ENCODE peak calls at places on chromosome 11, in five cellular contexts. N is tibial artery, Y is upper lobe of right lung, Q is cardiac muscle cell, A is GM20000. V is an unnamed sample.

GRCh38 chr11:114058871-114059277 is 637 bp upstream of the ZBTB16 start:
- DNase-seq in N (peak; percentile 78), Y (peak; percentile 71), Q (peak; percentile 44), A (no peak), V (no peak)

GRCh38 chr11:43541993-43542392 is 138.5 kb upstream of the HSD17B12 start:
- DNase-seq in N (no peak), Y (no peak), Q (no peak), A (no peak), V (no peak)

GRCh38 chr11:528166-528814 is 7.1 kb downstream of the HRAS start:
- DNase-seq in N (no peak), Y (peak; percentile 56), Q (no peak), A (no peak), V (no peak)

GRCh38 chr11:133081020-133081419 is 451.3 kb downstream of the OPCML start:
- DNase-seq in N (no peak), Y (no peak), Q (no peak), A (no peak), V (no peak)

GRCh38 chr11:12175694-12176241 is 65.4 kb downstream of the MICAL2 start:
- DNase-seq in N (no peak), Y (peak; percentile 9), Q (peak; percentile 80), A (no peak), V (no peak)

GRCh38 chr11:46970913-46971625 is 34.5 kb downstream of the CSTPP1 start:
- DNase-seq in N (no peak), Y (no peak), Q (no peak), A (no peak), V (no peak)

GRCh38 chr11:70399681-70400112 is 1.4 kb downstream of the CTTN start:
- DNase-seq in N (peak; percentile 96), Y (peak; percentile 89), Q (peak; percentile 97), A (no peak), V (peak; percentile 78)

GRCh38 chr11:104967493-104968364 is 645 bp downstream of the CASP4 start:
- DNase-seq in N (no peak), Y (no peak), Q (peak; percentile 21), A (no peak), V (no peak)

GRCh38 chr11:122363306-122363705 is 247.3 kb upstream of the BLID start:
- DNase-seq in N (no peak), Y (no peak), Q (no peak), A (no peak), V (no peak)

GRCh38 chr11:79466411-79466810 is 25.6 kb upstream of the TENM4 start:
- DNase-seq in N (no peak), Y (no peak), Q (peak; percentile 50), A (no peak), V (no peak)

GRCh38 chr11:79018371-79018849 is 422.4 kb downstream of the TENM4 start:
- DNase-seq in N (no peak), Y (no peak), Q (peak; percentile 92), A (no peak), V (no peak)

GRCh38 chr11:134235399-134235798 is 10.9 kb downstream of the VPS26B start:
- DNase-seq in N (no peak), Y (no peak), Q (no peak), A (no peak), V (no peak)

GRCh38 chr11:10529279-10529678 is 11.7 kb downstream of the RNF141 start:
- DNase-seq in N (no peak), Y (no peak), Q (no peak), A (no peak), V (no peak)

GRCh38 chr11:5887172-5887571 is 5.8 kb upstream of the OR52E5 start:
- DNase-seq in N (no peak), Y (no peak), Q (no peak), A (no peak), V (no peak)
- TF ChIP-seq CTCF in N (no peak), Y (no peak), Q (no peak), A (no peak), V (no peak)

GRCh38 chr11:90476442-90477007 is 253.7 kb upstream of the CHORDC1 start:
- DNase-seq in N (no peak), Y (no peak), Q (peak; percentile 12), A (no peak), V (no peak)
- TF ChIP-seq CTCF in N (no peak), Y (peak; percentile 46), Q (no peak), A (peak; percentile 14), V (peak; percentile 22)

GRCh38 chr11:16834384-16834783 is 95.9 kb downstream of the C11orf58 start:
- DNase-seq in N (no peak), Y (no peak), Q (no peak), A (no peak), V (no peak)
- TF ChIP-seq CTCF in N (no peak), Y (no peak), Q (no peak), A (no peak), V (no peak)

DNA sequence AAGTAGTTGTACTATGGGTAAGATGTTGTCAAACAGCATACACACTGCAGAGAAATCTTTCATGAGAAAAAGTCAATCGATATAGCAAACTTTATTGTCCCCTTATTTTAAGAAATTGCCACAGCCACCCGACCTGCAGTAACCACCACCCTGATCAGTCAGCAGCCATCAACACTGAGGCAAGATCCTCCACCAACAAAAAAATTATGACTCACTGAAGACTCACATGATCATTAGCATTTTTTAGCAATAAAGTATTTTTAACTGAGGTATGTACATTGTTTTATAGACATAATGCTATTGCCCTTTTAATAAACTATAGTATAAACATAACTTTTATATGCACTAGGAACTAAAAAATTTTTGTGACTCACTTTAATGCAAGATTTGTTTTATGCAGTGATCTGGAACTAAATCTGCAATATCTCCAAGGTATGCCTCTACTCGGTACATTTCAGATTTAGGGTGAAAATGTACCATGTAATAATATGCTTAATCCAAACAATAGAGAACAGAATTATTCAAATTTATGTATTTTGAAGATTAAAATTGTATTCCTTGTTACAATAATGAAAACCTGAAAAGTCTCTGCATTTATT is 79.2 kb upstream of the CEP126 start:
- DNase-seq in N (no peak), Y (no peak), Q (no peak), A (no peak), V (no peak)
- TF ChIP-seq CTCF in N (no peak), Y (no peak), Q (no peak), A (no peak), V (no peak)